ENCODE peak calls at places on chromosomes 7 and 10, in nine cellular contexts. G is GM19239, A is HEK293T, P is upper lobe of right lung, X is pancreas, E is amniotic epithelial cell, H is kidney tubule cell, Y is SJSA1, R is frontal cortex. C is an unnamed sample.

GRCh38 chr10:86073199-86073977 is 293.2 kb downstream of the GRID1 start:
- DNase-seq in G (no peak), A (no peak), P (no peak), X (no peak), E (no peak), H (no peak), Y (no peak), R (no peak), C (no peak)

GRCh38 chr7:90892213-90892612 is 296.1 kb downstream of the CDK14 start:
- DNase-seq in G (no peak), A (no peak), P (no peak), X (no peak), E (peak; percentile 40), H (peak; percentile 4), Y (no peak), R (no peak), C (no peak)

GRCh38 chr10:55867848-55868247 is 493.2 kb downstream of the ZWINT start:
- DNase-seq in G (no peak), A (no peak), P (no peak), X (no peak), E (no peak), H (no peak), Y (no peak), R (no peak), C (no peak)

GRCh38 chr10:123402021-123402420 is 247.8 kb downstream of the BUB3 start:
- DNase-seq in G (no peak), A (no peak), P (no peak), X (no peak), E (no peak), H (no peak), Y (no peak), R (no peak), C (no peak)

GRCh38 chr7:12358694-12359093 is 45.0 kb downstream of the VWDE start:
- DNase-seq in G (no peak), A (no peak), P (no peak), X (no peak), E (peak; percentile 4), H (no peak), Y (no peak), R (no peak), C (no peak)

GRCh38 chr7:14698239-14698638 is 204.3 kb downstream of the DGKB start:
- DNase-seq in G (no peak), A (no peak), P (no peak), X (no peak), E (no peak), H (peak; percentile 17), Y (no peak), R (no peak), C (no peak)

GRCh38 chr7:5492249-5493020 is 68.8 kb upstream of the TNRC18 start:
- DNase-seq in G (no peak), A (no peak), P (no peak), X (no peak), E (no peak), H (no peak), Y (no peak), R (no peak), C (no peak)

GRCh38 chr7:104156842-104157277 is 51.0 kb downstream of the ORC5 start:
- DNase-seq in G (no peak), A (no peak), P (no peak), X (no peak), E (peak; percentile 37), H (peak; percentile 48), Y (no peak), R (no peak), C (no peak)

GRCh38 chr10:115710136-115710535 is 562.9 kb downstream of the GFRA1 start:
- DNase-seq in G (no peak), A (no peak), P (no peak), X (no peak), E (no peak), H (peak; percentile 43), Y (no peak), R (no peak), C (no peak)

GRCh38 chr10:63077800-63078199 is 55.3 kb upstream of the NRBF2 start:
- DNase-seq in G (no peak), A (no peak), P (no peak), X (no peak), E (no peak), H (no peak), Y (no peak), R (no peak), C (no peak)

GRCh38 chr7:134514663-134515062 is 12.7 kb upstream of the AKR1B10 start:
- DNase-seq in G (peak; percentile 35), A (peak; percentile 83), P (no peak), X (no peak), E (peak; percentile 71), H (peak; percentile 82), Y (peak; percentile 76), R (peak; percentile 17), C (peak; percentile 30)

GRCh38 chr7:29471444-29472138 is 92.0 kb upstream of the PRR15 start:
- DNase-seq in G (no peak), A (no peak), P (no peak), X (no peak), E (no peak), H (peak; percentile 7), Y (no peak), R (no peak), C (no peak)

GRCh38 chr10:129046074-129046681 is 420.9 kb upstream of the MGMT start:
- DNase-seq in G (no peak), A (no peak), P (no peak), X (no peak), E (no peak), H (peak; percentile 38), Y (no peak), R (no peak), C (no peak)

GRCh38 chr10:89553064-89553734 is 17.8 kb upstream of the SLC16A12 start:
- DNase-seq in G (no peak), A (no peak), P (no peak), X (no peak), E (peak; percentile 92), H (peak; percentile 94), Y (peak; percentile 88), R (no peak), C (no peak)

GRCh38 chr10:78754269-78755074 is 314.3 kb upstream of the ZMIZ1 start:
- DNase-seq in G (no peak), A (no peak), P (no peak), X (no peak), E (peak; percentile 76), H (peak; percentile 67), Y (peak; percentile 31), R (no peak), C (no peak)

GRCh38 chr10:1654247-1654646 is 83.1 kb downstream of the ADARB2 start:
- DNase-seq in G (no peak), A (no peak), P (no peak), X (no peak), E (no peak), H (no peak), Y (no peak), R (no peak), C (no peak)

GRCh38 chr10:71999360-72000072 is 35.3 kb downstream of the CHST3 start:
- DNase-seq in G (no peak), A (no peak), P (no peak), X (no peak), E (peak; percentile 82), H (no peak), Y (no peak), R (no peak), C (no peak)

GRCh38 chr7:135771961-135772638 is 23.5 kb upstream of the FAM180A start:
- DNase-seq in G (no peak), A (no peak), P (no peak), X (no peak), E (peak; percentile 87), H (peak; percentile 39), Y (no peak), R (no peak), C (no peak)

GRCh38 chr10:14039968-14040668 is 290.6 kb downstream of the FRMD4A start:
- DNase-seq in G (no peak), A (no peak), P (no peak), X (no peak), E (peak; percentile 96), H (no peak), Y (peak; percentile 17), R (no peak), C (no peak)

GRCh38 chr7:54992876-54993490 is 25.8 kb upstream of the EGFR start:
- DNase-seq in G (no peak), A (no peak), P (no peak), X (no peak), E (peak; percentile 14), H (no peak), Y (no peak), R (no peak), C (no peak)

GRCh38 chr7:128814496-128814895 is 15.7 kb upstream of the FLNC start:
- DNase-seq in G (no peak), A (no peak), P (no peak), X (no peak), E (no peak), H (no peak), Y (no peak), R (peak; percentile 36), C (no peak)

GRCh38 chr10:31929260-31929985 is 792 bp upstream of the ARHGAP12 start:
- DNase-seq in G (peak; percentile 27), A (peak; percentile 7), P (peak; percentile 79), X (peak; percentile 82), E (peak; percentile 35), H (peak; percentile 61), Y (no peak), R (peak; percentile 41), C (no peak)

GRCh38 chr10:57977262-57977661 is 290.4 kb downstream of the IPMK start:
- DNase-seq in G (no peak), A (no peak), P (no peak), X (no peak), E (no peak), H (no peak), Y (no peak), R (no peak), C (no peak)

GRCh38 chr10:86580549-86580886 is 58.9 kb upstream of the WAPL start:
- DNase-seq in G (no peak), A (no peak), P (no peak), X (no peak), E (no peak), H (no peak), Y (no peak), R (no peak), C (no peak)

GRCh38 chr7:108463613-108464012 is 7.4 kb upstream of the NRCAM start:
- DNase-seq in G (no peak), A (no peak), P (no peak), X (no peak), E (no peak), H (no peak), Y (no peak), R (no peak), C (no peak)

C was measured in GM12891.